ENCODE peak calls at places on chromosomes 7 and 10, in seven cellular contexts. T is H1; H is GM13977; Z is T-helper 22 cell; L is memory B cell; P is H9; R is stimulated activated CD4-positive, alpha-beta T cell treated with anti-CD3 and anti-CD28 coated beads, Interleukin-12 subunit alpha, Interleukin-12 subunit beta, amount 100 ng/mL, for 4 hours. D is an unnamed sample.
A peak's percentile ranks its signal among the peaks of the same experiment; 100 is the strongest.

GRCh38 chr7:31051598-31052503 is at the start of gene ADCYAP1R1:
- DNase-seq in P (peak; percentile 84), L (no peak), R (no peak), H (peak; percentile 32), T (no peak), Z (no peak), D (no peak)

GRCh38 chr7:38107486-38107893 is 70.6 kb upstream of the STARD3NL start:
- DNase-seq in P (peak; percentile 69), H (peak; percentile 52), L (peak; percentile 47), R (peak; percentile 61), Z (peak; percentile 3), T (peak; percentile 7), D (peak; percentile 59)

GRCh38 chr10:82938331-82938730 is 1063.3 kb downstream of the NRG3 start:
- DNase-seq in L (no peak), H (no peak), P (no peak), Z (no peak), T (no peak), R (no peak), D (no peak)

GRCh38 chr10:128530301-128530700 is 404.1 kb upstream of the MKI67 start:
- DNase-seq in H (peak; percentile 34), T (no peak), L (no peak), P (no peak), R (no peak), Z (no peak), D (no peak)

GRCh38 chr7:93043393-93043985 is 74.3 kb downstream of the SAMD9 start:
- DNase-seq in T (no peak), P (peak; percentile 50), R (no peak), H (no peak), L (no peak), Z (no peak), D (no peak)

GRCh38 chr7:120989571-120990220 is 1.2 kb downstream of the CPED1 start:
- DNase-seq in Z (no peak), L (no peak), P (no peak), H (peak; percentile 12), T (no peak), R (no peak), D (no peak)

GRCh38 chr7:94272821-94273583 is 121.7 kb upstream of the COL1A2 start:
- DNase-seq in P (no peak), H (no peak), Z (no peak), L (no peak), T (no peak), R (no peak), D (no peak)

GRCh38 chr10:7401782-7402181 is 9.1 kb downstream of the SFMBT2 start:
- DNase-seq in T (no peak), L (no peak), H (no peak), R (no peak), Z (no peak), P (no peak), D (no peak)

GRCh38 chr7:138842111-138842510 is 44.1 kb upstream of the ATP6V0A4 start:
- DNase-seq in H (no peak), Z (no peak), T (peak; percentile 31), L (no peak), R (no peak), P (peak; percentile 65), D (no peak)

GRCh38 chr7:87111877-87112276 is 40.4 kb upstream of the DMTF1 start:
- DNase-seq in Z (no peak), P (no peak), R (no peak), H (no peak), L (no peak), T (no peak), D (no peak)

GRCh38 chr10:120998251-120998650 is 147.1 kb downstream of the WDR11 start:
- DNase-seq in L (no peak), H (no peak), P (no peak), R (no peak), T (no peak), Z (no peak), D (no peak)

GRCh38 chr7:30650455-30650854 is 31.8 kb downstream of the CRHR2 start:
- DNase-seq in P (peak; percentile 36), T (no peak), L (no peak), Z (no peak), H (no peak), R (no peak), D (no peak)

GRCh38 chr7:148303295-148304013 is 287.1 kb upstream of the C7orf33 start:
- DNase-seq in T (no peak), H (no peak), L (no peak), P (no peak), R (no peak), Z (no peak), D (no peak)

D was measured in activated T-cell treated with anti-CD3 and anti-CD28 coated beads for 24 hours.